ENCODE peak calls at places on chromosomes 5 and 9, in eight cellular contexts. Z is CD4-positive, alpha-beta T cell; G is coronary artery; F is right lobe of liver; H is uterus; V is tibial nerve; T is activated CD8-positive, alpha-beta T cell treated with anti-CD3 and anti-CD28 coated beads for 36 hours; W is adrenal gland. R is an unnamed sample.

GRCh38 chr5:124736111-124736813 is 10.2 kb downstream of the ZNF608 start:
- DNase-seq in V (no peak), Z (no peak), F (no peak), G (no peak), W (no peak), H (no peak), T (no peak), R (no peak)

GRCh38 chr5:107203231-107203630 is 467.5 kb downstream of the EFNA5 start:
- DNase-seq in G (no peak), F (no peak), H (no peak), W (no peak), Z (no peak), V (no peak), T (no peak), R (no peak)

GRCh38 chr5:153941265-153941664 is 97.4 kb downstream of the FAM114A2 start:
- DNase-seq in V (no peak), Z (no peak), F (no peak), T (no peak), W (no peak), G (no peak), H (no peak), R (no peak)

GRCh38 chr5:54320256-54320655 is 9.9 kb upstream of the ARL15 start:
- DNase-seq in F (no peak), W (no peak), Z (no peak), T (no peak), V (no peak), G (no peak), H (no peak), R (no peak)

GRCh38 chr5:118531276-118531675 is 457.1 kb downstream of the DTWD2 start:
- DNase-seq in Z (no peak), G (no peak), H (no peak), F (no peak), V (no peak), W (no peak), T (no peak), R (no peak)

GRCh38 chr9:133681658-133682306 is 45.6 kb downstream of the DBH start:
- DNase-seq in F (peak; percentile 40), H (no peak), G (no peak), Z (no peak), T (no peak), V (no peak), W (no peak), R (no peak)

GRCh38 chr5:141692919-141693848 is 11.2 kb upstream of the ARAP3 start:
- DNase-seq in H (no peak), V (no peak), T (peak; percentile 88), F (no peak), W (no peak), Z (peak; percentile 67), G (no peak), R (no peak)

GRCh38 chr9:106964329-106964728 is 101.4 kb downstream of the ZNF462 start:
- DNase-seq in G (no peak), Z (no peak), V (no peak), T (peak; percentile 6), H (no peak), W (no peak), F (no peak), R (no peak)

GRCh38 chr5:168530751-168531150 is 1.6 kb downstream of the FBLL1 start:
- DNase-seq in F (no peak), Z (no peak), H (no peak), G (no peak), V (no peak), W (no peak), T (no peak), R (no peak)

GRCh38 chr9:105887679-105888078 is 193.3 kb downstream of the TMEM38B start:
- DNase-seq in H (no peak), G (no peak), V (no peak), T (no peak), F (no peak), W (no peak), Z (no peak), R (no peak)

GRCh38 chr9:71647094-71647591 is 121.2 kb downstream of the CEMIP2 start:
- DNase-seq in V (peak; percentile 41), Z (no peak), G (no peak), H (peak; percentile 16), F (peak; percentile 67), T (peak; percentile 12), W (peak; percentile 58), R (peak; percentile 8)

GRCh38 chr5:173456751-173457171 is 128.5 kb upstream of the STC2 start:
- DNase-seq in Z (no peak), G (no peak), F (no peak), V (no peak), T (peak; percentile 7), W (no peak), H (no peak), R (no peak)

GRCh38 chr9:136614967-136615623 is 47.6 kb upstream of the EGFL7 start:
- DNase-seq in G (no peak), F (no peak), Z (no peak), H (no peak), V (no peak), T (no peak), W (no peak), R (no peak)

GRCh38 chr5:524442-525163 is at the start of gene SLC9A3:
- DNase-seq in V (no peak), Z (no peak), W (no peak), F (no peak), H (no peak), G (no peak), T (no peak), R (no peak)
- TF ChIP-seq CTCF in V (no peak), Z (no peak), W (no peak), F (no peak), H (no peak), G (no peak), T (no peak), R (no peak)

GRCh38 chr9:36995927-36996471 is 38.1 kb downstream of the PAX5 start:
- DNase-seq in V (no peak), F (peak; percentile 69), H (no peak), Z (peak; percentile 35), T (peak; percentile 71), G (no peak), W (peak; percentile 47), R (peak; percentile 87)
- TF ChIP-seq CTCF in V (peak; percentile 26), F (peak; percentile 63), H (no peak), Z (peak; percentile 63), T (peak; percentile 65), G (peak; percentile 22), W (peak; percentile 51), R (peak; percentile 60)

DNA sequence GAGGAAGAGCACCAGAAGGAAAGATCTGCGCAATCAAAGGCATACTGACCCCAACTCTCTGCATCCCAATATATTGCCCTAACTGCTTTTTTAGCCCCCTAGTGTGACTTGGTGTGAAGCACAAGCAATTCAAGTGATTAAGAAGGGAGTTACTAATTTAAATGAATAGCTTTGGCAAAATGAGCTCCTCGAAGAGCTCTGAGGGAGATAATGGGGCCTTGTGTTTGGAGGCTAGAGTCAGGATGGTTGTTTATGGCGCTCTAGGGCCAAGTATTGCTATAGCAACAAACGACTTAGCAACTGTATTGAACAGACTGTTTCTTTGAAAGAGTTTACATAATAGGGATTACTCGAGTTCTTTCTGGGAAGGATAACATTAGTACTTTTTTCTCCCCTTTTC is 11.5 kb upstream of the C5orf58 start:
- DNase-seq in F (no peak), Z (no peak), G (no peak), H (no peak), T (no peak), V (no peak), W (no peak), R (no peak)
- TF ChIP-seq CTCF in F (no peak), Z (no peak), G (no peak), H (no peak), T (no peak), V (peak; percentile 4), W (no peak), R (no peak)

GRCh38 chr5:38736089-38736488 is 109.7 kb upstream of the OSMR start:
- DNase-seq in Z (no peak), T (no peak), G (no peak), F (no peak), H (no peak), W (no peak), V (no peak), R (no peak)

GRCh38 chr5:38731461-38731860 is 114.4 kb upstream of the OSMR start:
- DNase-seq in T (no peak), Z (no peak), H (no peak), W (no peak), V (no peak), G (no peak), F (no peak), R (no peak)

GRCh38 chr5:38738898-38739743 is 106.7 kb upstream of the OSMR start:
- DNase-seq in T (no peak), W (no peak), Z (no peak), G (no peak), V (no peak), H (no peak), F (no peak), R (no peak)

GRCh38 chr5:38734353-38734752 is 111.5 kb upstream of the OSMR start:
- DNase-seq in V (no peak), G (no peak), W (no peak), Z (no peak), H (no peak), T (no peak), F (no peak), R (no peak)
- TF ChIP-seq CTCF in V (no peak), G (no peak), W (no peak), Z (no peak), H (no peak), T (no peak), F (no peak), R (no peak)

GRCh38 chr9:35071814-35072460 is 488 bp downstream of the VCP start:
- DNase-seq in H (peak; percentile 79), T (peak; percentile 78), W (peak; percentile 79), Z (peak; percentile 58), G (peak; percentile 92), F (peak; percentile 90), V (peak; percentile 66), R (peak; percentile 93)
- TF ChIP-seq CTCF in H (peak; percentile 34), T (peak; percentile 40), W (peak; percentile 42), Z (peak; percentile 35), G (no peak), F (peak; percentile 47), V (no peak), R (peak; percentile 45)

DNA sequence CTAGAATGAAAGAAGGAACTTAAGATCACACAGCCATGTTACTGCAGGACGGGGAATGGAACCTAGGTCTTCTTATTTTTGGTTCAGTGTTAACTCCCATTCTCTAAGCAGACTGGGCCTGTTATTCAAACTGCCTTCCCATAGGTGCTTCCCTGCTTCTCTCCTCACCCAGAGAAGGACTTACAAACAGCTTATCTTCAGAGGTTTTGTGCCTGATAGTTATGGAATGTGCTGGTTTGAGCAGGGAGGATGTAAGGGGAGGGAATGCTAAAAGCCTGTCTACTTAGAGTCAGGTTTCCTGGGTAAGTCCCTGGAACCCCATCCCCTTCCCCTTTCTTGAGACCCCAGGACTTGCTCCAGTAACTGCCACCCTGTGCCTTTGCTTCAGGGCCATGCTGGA is 4.2 kb upstream of the PSMD5 start:
- DNase-seq in V (no peak), T (no peak), F (no peak), Z (no peak), H (no peak), G (no peak), W (no peak), R (no peak)
- TF ChIP-seq CTCF in V (no peak), T (no peak), F (no peak), Z (no peak), H (no peak), G (no peak), W (no peak), R (no peak)

DNA sequence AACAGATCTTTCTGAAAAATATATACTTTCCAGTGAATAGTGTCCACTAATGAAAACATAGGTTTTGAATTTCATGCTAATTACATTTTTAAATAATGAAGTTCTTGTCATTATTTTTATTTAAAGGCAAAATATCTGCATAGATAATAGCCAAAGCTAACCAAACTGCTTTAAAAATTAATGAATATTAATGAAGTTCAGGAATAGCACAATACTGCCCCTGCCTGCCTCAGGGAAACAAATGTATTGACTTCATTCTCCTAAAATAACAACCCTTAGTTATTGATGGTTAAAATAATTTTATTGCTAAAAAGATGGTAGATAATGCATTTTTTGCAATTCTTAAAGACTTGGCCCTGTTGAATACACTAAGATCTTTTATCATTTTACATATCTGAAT is 103.6 kb upstream of the SSBP2 start:
- DNase-seq in Z (no peak), W (no peak), F (no peak), H (no peak), G (no peak), T (no peak), V (no peak), R (no peak)
- TF ChIP-seq CTCF in Z (no peak), W (no peak), F (peak; percentile 15), H (peak; percentile 32), G (no peak), T (no peak), V (peak; percentile 19), R (no peak)